ENCODE peak calls at places on chromosomes 12 and 14, in seven cellular contexts. W is Calu3; Q is stimulated activated CD4-positive, alpha-beta T cell treated with anti-CD3 and anti-CD28 coated beads, Interleukin-12 subunit alpha, Interleukin-12 subunit beta, amount 100 ng/mL, for 4 hours; T is dermis blood vessel endothelial cell; G is immature natural killer cell; H is RPMI8226; O is AML-193. Z is an unnamed sample.
A peak's percentile ranks its signal among the peaks of the same experiment; 100 is the strongest.

GRCh38 chr12:71958056-71958455 is 19.4 kb downstream of the TPH2 start:
- DNase-seq in G (no peak), O (no peak), H (no peak), W (no peak), T (no peak), Q (no peak), Z (no peak)

GRCh38 chr12:15749937-15750336 is 39.3 kb downstream of the EPS8 start:
- DNase-seq in G (no peak), O (no peak), W (no peak), T (peak; percentile 5), H (no peak), Q (no peak), Z (no peak)

GRCh38 chr12:52645120-52645761 is 6.8 kb downstream of the KRT2 start:
- DNase-seq in W (no peak), Q (no peak), H (no peak), O (no peak), T (no peak), G (peak; percentile 95), Z (no peak)

GRCh38 chr12:57619434-57620244 is 8.4 kb downstream of the ARHGEF25 start:
- DNase-seq in T (no peak), Q (no peak), G (no peak), W (peak; percentile 52), H (no peak), O (no peak), Z (no peak)

GRCh38 chr14:61322799-61323290 is 1.5 kb downstream of the PRKCH start:
- DNase-seq in T (peak; percentile 82), W (peak; percentile 6), O (no peak), Q (no peak), H (no peak), G (peak; percentile 49), Z (no peak)

GRCh38 chr14:35669782-35670181 is 135.8 kb downstream of the INSM2 start:
- DNase-seq in G (no peak), W (peak; percentile 8), O (no peak), Q (no peak), T (peak; percentile 5), H (no peak), Z (no peak)

GRCh38 chr12:48936379-48936979 is 11.2 kb upstream of the FKBP11 start:
- DNase-seq in T (peak; percentile 86), W (peak; percentile 74), G (peak; percentile 82), O (peak; percentile 24), H (peak; percentile 73), Q (peak; percentile 82), Z (peak; percentile 45)

GRCh38 chr14:43003845-43004244 is 1397.2 kb downstream of the LRFN5 start:
- DNase-seq in H (no peak), G (no peak), Q (no peak), W (no peak), O (no peak), T (peak; percentile 1), Z (no peak)

GRCh38 chr14:105525861-105526780 is at the start of gene TMEM121:
- DNase-seq in W (peak; percentile 25), T (no peak), O (no peak), G (no peak), Q (peak; percentile 37), H (peak; percentile 28), Z (no peak)

GRCh38 chr12:110531741-110532333 is 29.7 kb downstream of the RAD9B start:
- DNase-seq in G (no peak), Q (no peak), H (no peak), O (no peak), T (no peak), W (no peak), Z (peak; percentile 68)

GRCh38 chr12:570949-571794 is 92.1 kb downstream of the NINJ2 start:
- DNase-seq in W (peak; percentile 29), Q (no peak), H (no peak), T (peak; percentile 69), O (no peak), G (no peak), Z (peak; percentile 36)

GRCh38 chr12:65663648-65664047 is 160.6 kb upstream of the HMGA2 start:
- DNase-seq in W (no peak), H (no peak), G (no peak), T (no peak), Q (no peak), O (no peak), Z (no peak)

GRCh38 chr12:116529686-116530085 is 29.5 kb upstream of the MAP1LC3B2 start:
- DNase-seq in H (no peak), O (no peak), T (no peak), W (no peak), G (no peak), Q (no peak), Z (no peak)

GRCh38 chr12:100324498-100324897 is 32.4 kb upstream of the SLC17A8 start:
- DNase-seq in G (no peak), W (no peak), O (no peak), H (no peak), Q (no peak), T (no peak), Z (no peak)

Z was measured in astrocyte of the cerebellum.